ENCODE peak calls at places on chromosomes 16 and 17, in five cellular contexts. D is cardiac muscle cell, O is stomach, V is sigmoid colon, U is right lobe of liver. B is an unnamed sample.
A peak's percentile ranks its signal among the peaks of the same experiment; 100 is the strongest.

GRCh38 chr16:57536306-57537193 is at the start of gene CCDC102A:
- DNase-seq in D (peak; percentile 64), O (peak; percentile 28), V (no peak), U (no peak), B (peak; percentile 31)

GRCh38 chr17:79646721-79647455 is 36.0 kb upstream of the RBFOX3 start:
- DNase-seq in D (no peak), O (peak; percentile 22), V (peak; percentile 40), U (no peak), B (no peak)

GRCh38 chr16:21263640-21264211 is 14.4 kb downstream of the CRYM start:
- DNase-seq in D (no peak), O (no peak), V (no peak), U (no peak), B (no peak)

GRCh38 chr16:81715358-81716196 is 63.5 kb upstream of the PLCG2 start:
- DNase-seq in D (no peak), O (no peak), V (no peak), U (no peak), B (no peak)

GRCh38 chr16:9050102-9050830 is 41.2 kb upstream of the HAPSTR1 start:
- DNase-seq in D (peak; percentile 11), O (no peak), V (no peak), U (no peak), B (peak; percentile 45)

GRCh38 chr17:7304179-7304578 is 3.2 kb upstream of the EIF5A start:
- DNase-seq in D (no peak), O (no peak), V (no peak), U (no peak), B (no peak)

GRCh38 chr16:2008631-2009301 is 855 bp downstream of the ZNF598 start:
- DNase-seq in D (no peak), O (no peak), V (no peak), U (peak; percentile 72), B (no peak)

GRCh38 chr17:28552201-28552999 is at the start of gene UNC119:
- DNase-seq in D (peak; percentile 92), O (peak; percentile 85), V (peak; percentile 82), U (peak; percentile 89), B (peak; percentile 89)

GRCh38 chr17:77126519-77126918 is 14.2 kb upstream of the SEC14L1 start:
- DNase-seq in D (no peak), O (peak; percentile 83), V (no peak), U (peak; percentile 34), B (no peak)

GRCh38 chr16:59192551-59193199 is 458.6 kb upstream of the GOT2 start:
- DNase-seq in D (peak; percentile 58), O (no peak), V (no peak), U (no peak), B (peak; percentile 60)

GRCh38 chr17:36443777-36444176 is 42.7 kb upstream of the ZNHIT3 start:
- DNase-seq in D (no peak), O (no peak), V (no peak), U (no peak), B (no peak)

GRCh38 chr16:80417706-80418105 is 123.1 kb upstream of the DYNLRB2 start:
- DNase-seq in D (no peak), O (no peak), V (no peak), U (no peak), B (no peak)

DNA sequence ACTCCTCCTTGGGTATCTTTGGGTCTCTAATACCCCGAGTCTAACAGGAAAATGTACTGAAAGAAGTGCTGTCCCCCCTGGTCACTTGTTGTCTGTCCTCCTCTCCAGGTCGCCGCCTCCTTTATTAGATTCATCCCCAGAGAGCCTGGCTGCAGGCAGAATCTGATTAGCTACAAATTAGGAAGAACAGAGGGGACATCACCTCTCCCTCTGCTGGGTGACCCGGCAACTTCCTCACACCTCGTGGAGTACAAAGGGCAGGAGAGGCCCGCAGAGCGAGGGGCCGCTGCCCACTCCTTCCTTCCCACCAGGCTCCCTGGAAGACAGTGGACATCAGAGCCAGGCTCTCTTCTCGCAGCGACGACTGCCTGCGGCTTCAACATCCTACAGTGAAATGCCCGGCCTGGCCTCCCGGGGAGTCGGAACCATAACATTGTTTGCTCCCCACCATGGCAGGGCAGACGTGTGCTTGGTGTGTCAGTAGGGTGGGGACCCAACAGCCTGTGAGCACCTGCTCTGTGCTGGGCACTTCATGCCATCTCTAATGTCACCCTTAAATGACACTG is 5.3 kb downstream of the CYB561 start:
- DNase-seq in D (no peak), O (no peak), V (no peak), U (no peak), B (no peak)
- H3K4me1 ChIP-seq in D (peaks cover 9% of the 10 kb centered on the region), O (peaks cover 40% of the 10 kb centered on the region), V (no peaks in the 10 kb centered on the region), U (no peaks in the 10 kb centered on the region), B (peaks cover 25% of the 10 kb centered on the region)

GRCh38 chr16:89099905-89100304 is 6.3 kb downstream of the ACSF3 start:
- DNase-seq in D (no peak), O (no peak), V (no peak), U (no peak), B (no peak)
- H3K36me3 ChIP-seq in D (peaks cover 27% of the 10 kb centered on the region), O (peaks cover 37% of the 10 kb centered on the region), V (peaks cover 13% of the 10 kb centered on the region), U (peaks cover 38% of the 10 kb centered on the region), B (no peaks in the 10 kb centered on the region)

DNA sequence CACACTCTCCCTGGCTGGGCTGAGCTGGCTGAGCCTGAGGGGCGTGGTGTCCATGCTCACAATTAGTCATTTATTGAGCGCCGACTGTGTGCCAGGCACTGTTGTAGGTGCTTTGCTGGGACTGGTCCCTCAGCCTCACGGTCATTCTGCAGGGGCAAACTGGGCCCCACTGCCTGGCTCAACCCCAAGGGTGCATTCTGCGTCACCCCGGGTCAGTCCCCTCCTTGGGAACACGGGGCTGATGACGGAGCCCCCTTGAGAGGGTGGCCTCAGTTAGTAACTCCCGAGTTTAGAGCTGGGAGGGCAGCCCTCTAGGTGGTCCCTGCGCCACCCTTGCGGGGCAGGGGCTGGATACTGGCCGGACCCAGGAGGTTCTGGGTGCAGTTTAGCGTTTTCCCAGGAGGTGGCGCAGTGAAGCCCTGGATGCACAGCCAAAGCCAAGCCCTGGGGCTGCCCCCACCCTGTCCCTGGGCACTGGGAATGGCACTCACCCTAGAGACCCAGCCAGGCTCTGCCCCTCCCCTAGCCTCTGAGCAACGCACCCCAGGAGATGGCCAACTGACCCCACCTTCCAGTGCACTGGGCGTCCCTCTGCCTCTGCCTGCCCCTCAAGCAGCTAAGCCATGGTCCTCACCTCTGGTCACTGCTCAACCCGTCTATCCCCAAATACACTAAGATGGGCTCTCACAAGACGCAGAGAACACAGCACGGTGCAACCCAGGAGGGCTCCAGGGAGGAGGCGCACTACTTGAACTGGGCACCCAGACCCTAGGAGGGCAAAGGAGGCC is 243.2 kb upstream of the GSE1 start:
- DNase-seq in D (peak; percentile 51), O (peak; percentile 73), V (peak; percentile 86), U (peak; percentile 19), B (peak; percentile 79)
- H3K4me1 ChIP-seq in D (peaks cover 18% of the 10 kb centered on the region), O (peaks cover 51% of the 10 kb centered on the region), V (no peaks in the 10 kb centered on the region), U (peaks cover 6% of the 10 kb centered on the region), B (peaks cover 80% of the 10 kb centered on the region)

GRCh38 chr16:84607694-84608093 is 10.2 kb downstream of the COTL1 start:
- DNase-seq in D (no peak), O (no peak), V (no peak), U (no peak), B (no peak)

GRCh38 chr16:84606081-84606875 is 11.6 kb downstream of the COTL1 start:
- DNase-seq in D (no peak), O (no peak), V (no peak), U (no peak), B (no peak)

GRCh38 chr16:84605339-84605848 is 12.5 kb downstream of the COTL1 start:
- DNase-seq in D (no peak), O (no peak), V (no peak), U (no peak), B (no peak)

GRCh38 chr16:84608281-84608680 is 9.6 kb downstream of the COTL1 start:
- DNase-seq in D (no peak), O (no peak), V (no peak), U (no peak), B (no peak)

DNA sequence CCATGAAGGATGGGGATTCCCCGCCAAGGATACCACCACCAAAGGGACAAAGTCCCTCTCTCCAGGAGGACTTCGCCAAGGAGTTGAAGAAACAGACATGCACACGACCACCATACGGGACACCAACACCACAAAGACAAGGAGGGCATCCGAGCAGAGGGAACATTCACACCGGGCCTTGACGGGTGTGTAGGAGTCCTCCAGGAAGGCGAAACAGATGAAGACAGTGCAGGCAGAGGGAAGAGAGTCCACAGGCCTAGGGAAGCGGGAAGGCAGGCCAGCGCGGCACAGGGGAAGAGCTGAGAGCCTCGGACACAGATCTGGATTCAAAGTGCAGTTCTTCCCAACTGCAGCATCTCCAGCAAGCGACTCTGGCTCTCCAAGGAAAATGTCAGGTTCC is 10.8 kb downstream of the COTL1 start:
- DNase-seq in D (no peak), O (no peak), V (no peak), U (no peak), B (no peak)
- H3K36me3 ChIP-seq in D (no peaks in the 10 kb centered on the region), O (no peaks in the 10 kb centered on the region), V (no peaks in the 10 kb centered on the region), U (no peaks in the 10 kb centered on the region), B (no peaks in the 10 kb centered on the region)

B was measured in testis.